ENCODE peak calls at places on chromosomes 2 and 18, in eight cellular contexts. S is GM23338, C is fibroblast of lung, A is left ventricle myocardium inferior, W is uterus, F is OCI-LY7, E is neural progenitor cell, R is brain microvascular endothelial cell. X is an unnamed sample.

GRCh38 chr2:54212456-54212855 is 43.6 kb downstream of the TSPYL6 start:
- DNase-seq in S (no peak), C (peak; percentile 93), A (no peak), W (no peak), F (no peak), E (no peak), R (peak; percentile 91), X (peak; percentile 76)

GRCh38 chr18:27901424-27902226 is 275.3 kb downstream of the CDH2 start:
- DNase-seq in S (no peak), C (no peak), A (no peak), W (no peak), F (no peak), E (peak; percentile 33), R (no peak), X (no peak)

GRCh38 chr2:190458352-190459107 is 50.4 kb downstream of the MFSD6 start:
- DNase-seq in S (no peak), C (no peak), A (no peak), W (no peak), F (no peak), E (no peak), R (no peak), X (no peak)

GRCh38 chr18:6956495-6956894 is 161.1 kb downstream of the LAMA1 start:
- DNase-seq in S (no peak), C (no peak), A (no peak), W (no peak), F (no peak), E (no peak), R (no peak), X (no peak)

GRCh38 chr2:60152226-60152833 is 401.1 kb downstream of the BCL11A start:
- DNase-seq in S (peak; percentile 82), C (peak; percentile 11), A (no peak), W (no peak), F (peak; percentile 61), E (peak; percentile 55), R (peak; percentile 27), X (peak; percentile 43)

GRCh38 chr2:225010804-225011203 is 31.5 kb downstream of the DOCK10 start:
- DNase-seq in S (no peak), C (peak; percentile 72), A (no peak), W (no peak), F (no peak), E (no peak), R (peak; percentile 83), X (peak; percentile 49)

GRCh38 chr2:96642564-96643350 is at the start of gene FER1L5:
- DNase-seq in S (peak; percentile 96), C (peak; percentile 69), A (no peak), W (peak; percentile 52), F (no peak), E (peak; percentile 88), R (peak; percentile 41), X (no peak)

GRCh38 chr2:236871500-236872001 is 214.1 kb upstream of the COPS8 start:
- DNase-seq in S (no peak), C (peak; percentile 93), A (peak; percentile 31), W (no peak), F (no peak), E (no peak), R (peak; percentile 87), X (peak; percentile 94)

GRCh38 chr2:85011747-85012146 is 40.8 kb downstream of the KCMF1 start:
- DNase-seq in S (peak; percentile 77), C (no peak), A (no peak), W (no peak), F (peak; percentile 14), E (peak; percentile 53), R (no peak), X (no peak)
- TF ChIP-seq CTCF in S (peak; percentile 72), C (no peak), A (no peak), W (no peak), F (peak; percentile 70), E (peak; percentile 63), R (peak; percentile 39), X (no peak)

GRCh38 chr2:38528008-38528442 is 74.7 kb downstream of the HNRNPLL start:
- DNase-seq in S (peak; percentile 79), C (peak; percentile 58), A (peak; percentile 40), W (peak; percentile 64), F (peak; percentile 72), E (peak; percentile 78), R (peak; percentile 65), X (peak; percentile 66)
- TF ChIP-seq CTCF in S (no peak), C (no peak), A (peak; percentile 8), W (no peak), F (peak; percentile 47), E (peak; percentile 14), R (no peak), X (no peak)

DNA sequence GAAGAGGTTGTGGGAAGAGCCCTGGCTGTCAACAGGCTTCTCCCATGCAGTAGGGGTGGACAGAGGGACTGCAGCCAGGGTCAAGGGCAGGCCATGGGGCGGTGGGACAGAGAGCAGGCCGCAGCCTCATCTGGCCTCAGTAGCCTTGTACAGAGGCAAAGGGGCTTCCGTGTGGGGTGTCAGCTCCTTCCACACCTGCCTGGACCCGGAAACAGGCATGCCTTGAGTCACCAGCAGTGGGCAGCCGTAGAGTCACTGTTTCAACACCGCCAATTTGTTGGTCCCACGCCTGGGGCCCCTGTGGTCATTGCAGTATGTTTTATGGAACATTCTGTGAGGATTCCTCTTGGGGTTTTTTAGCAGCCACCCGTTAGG is 173.0 kb downstream of the SMAD7 start:
- DNase-seq in S (no peak), C (peak; percentile 28), A (no peak), W (no peak), F (no peak), E (no peak), R (no peak), X (peak; percentile 57)
- TF ChIP-seq CTCF in S (no peak), C (no peak), A (no peak), W (no peak), F (no peak), E (no peak), R (peak; percentile 54), X (no peak)

GRCh38 chr2:80380767-80381166 is 76.2 kb upstream of the LRRTM1 start:
- DNase-seq in S (no peak), C (no peak), A (no peak), W (no peak), F (no peak), E (no peak), R (no peak), X (no peak)
- TF ChIP-seq CTCF in S (no peak), C (no peak), A (no peak), W (no peak), F (no peak), E (no peak), R (no peak), X (no peak)

DNA sequence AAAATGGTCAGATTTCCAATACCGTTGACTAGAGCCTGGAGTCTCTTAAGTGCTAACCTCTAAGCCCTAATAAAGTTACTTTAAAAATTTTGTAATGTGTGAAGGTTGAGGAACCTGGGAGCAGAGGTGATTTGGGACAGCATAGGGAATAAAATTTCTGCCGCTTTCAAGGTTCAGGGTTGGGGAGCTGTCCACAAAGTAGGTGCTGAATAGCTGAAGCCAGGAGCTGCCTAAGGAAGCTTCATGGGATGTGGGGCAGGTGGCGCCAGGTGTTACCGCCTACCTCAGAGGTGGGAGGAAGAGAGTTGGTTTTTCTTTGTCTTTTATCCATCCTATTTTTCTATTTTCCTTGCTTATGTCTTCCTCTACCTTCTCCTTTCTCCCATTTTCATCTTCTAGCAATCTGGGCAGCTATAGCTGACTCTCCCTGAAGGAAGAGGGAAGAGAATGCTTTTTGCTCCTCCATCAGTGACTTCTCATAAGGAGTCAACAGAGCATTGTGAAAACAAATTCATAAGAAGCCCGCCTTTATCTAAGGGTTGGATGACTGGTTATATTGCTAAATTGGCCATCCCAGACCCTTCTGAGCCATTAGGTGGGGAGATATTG is 178.7 kb downstream of the CLIP4 start:
- DNase-seq in S (peak; percentile 91), C (peak; percentile 24), A (no peak), W (no peak), F (peak; percentile 13), E (peak; percentile 74), R (no peak), X (peak; percentile 57)
- TF ChIP-seq CTCF in S (no peak), C (no peak), A (no peak), W (no peak), F (no peak), E (no peak), R (no peak), X (no peak)

DNA sequence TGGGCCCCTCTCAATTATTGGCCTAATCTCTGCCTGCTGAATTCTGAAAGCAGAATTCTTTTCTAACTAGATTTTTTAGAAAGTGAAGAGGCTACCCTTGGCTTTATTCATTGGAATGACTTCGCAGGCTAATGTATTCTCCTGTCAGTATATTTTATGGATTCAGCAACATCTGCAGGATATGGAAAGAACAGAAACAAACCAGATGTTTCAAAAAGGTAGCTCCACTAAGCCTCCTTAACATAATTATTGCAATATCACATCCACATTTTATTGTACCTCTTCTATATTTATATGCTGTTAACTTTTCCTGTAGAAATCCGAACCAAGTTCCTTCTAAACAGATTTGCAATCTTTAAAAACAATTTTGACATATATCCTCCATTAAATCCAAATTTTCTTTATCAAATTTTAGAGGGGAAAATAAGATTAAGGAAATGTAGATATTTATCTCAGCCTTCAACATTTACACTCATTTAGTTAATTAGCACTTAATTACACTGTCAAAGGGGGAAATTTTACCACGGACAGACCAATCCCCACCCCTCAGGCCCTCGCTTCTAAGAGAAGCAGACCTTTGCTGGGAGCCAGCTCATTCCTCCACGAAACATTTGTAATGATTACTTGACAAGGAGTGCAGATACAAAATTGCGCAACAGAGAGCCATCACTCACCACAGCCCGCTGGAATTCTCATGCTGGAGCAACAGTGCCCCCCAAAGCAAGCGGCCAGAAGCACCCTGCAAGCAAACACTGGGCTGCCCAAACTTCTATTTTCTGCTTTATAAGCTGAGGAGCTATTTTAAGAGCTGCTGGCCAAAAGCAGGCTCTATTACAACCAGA is 253.4 kb downstream of the ETAA1 start:
- DNase-seq in S (peak; percentile 90), C (peak; percentile 97), A (peak; percentile 82), W (peak; percentile 94), F (peak; percentile 4), E (peak; percentile 80), R (peak; percentile 87), X (peak; percentile 88)
- TF ChIP-seq CTCF in S (peak; percentile 82), C (peak; percentile 89), A (peak; percentile 77), W (peak; percentile 86), F (peak; percentile 62), E (peak; percentile 78), R (peak; percentile 93), X (peak; percentile 84)

DNA sequence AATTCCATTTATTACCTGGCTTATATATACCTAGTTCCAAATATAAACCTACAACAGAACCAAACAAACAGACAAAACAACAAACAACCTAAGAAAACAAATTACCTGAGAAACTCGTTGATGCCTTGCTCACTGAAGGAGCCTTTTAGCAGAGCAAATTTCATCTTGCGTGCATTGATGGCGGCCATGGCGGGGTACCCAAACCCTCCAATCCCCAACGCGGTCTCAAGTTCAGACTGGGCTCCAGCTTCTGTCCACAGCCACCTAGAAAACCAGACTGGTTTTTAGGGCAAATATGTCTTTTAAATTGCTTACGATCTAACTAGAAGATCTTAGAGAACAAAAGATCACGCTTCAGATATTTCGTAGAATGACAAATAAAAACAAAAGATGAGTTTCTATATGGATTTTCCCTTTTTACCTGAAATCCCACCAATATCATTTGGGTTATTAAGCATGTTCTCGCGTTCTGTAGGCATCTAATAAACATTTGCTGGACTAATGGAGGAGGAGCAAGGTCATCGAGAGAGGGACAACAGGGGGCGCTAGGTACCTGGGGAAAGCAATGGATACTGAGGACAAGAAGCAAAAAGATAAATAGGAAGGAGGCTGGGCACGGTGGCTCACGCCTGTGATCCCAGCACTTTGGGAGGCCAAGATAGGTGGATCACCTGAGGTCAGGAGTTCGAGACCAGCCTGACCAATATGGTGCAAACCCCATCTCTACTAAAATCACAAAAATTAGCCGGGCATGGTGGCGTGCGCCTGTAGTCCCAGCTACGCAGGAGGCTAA is 25.2 kb downstream of the PDIA6 start:
- DNase-seq in S (peak; percentile 74), C (peak; percentile 9), A (no peak), W (no peak), F (peak; percentile 18), E (peak; percentile 31), R (no peak), X (peak; percentile 17)
- TF ChIP-seq CTCF in S (peak; percentile 72), C (peak; percentile 25), A (no peak), W (no peak), F (peak; percentile 70), E (peak; percentile 51), R (peak; percentile 52), X (peak; percentile 33)